ENCODE peak calls at places on chromosomes 2 and 18, in four cellular contexts. W is heart right ventricle; P is CD4-positive, alpha-beta T cell; C is PC-3. U is an unnamed sample.

GRCh38 chr2:190765386-190766173 is 115.0 kb upstream of the GLS start:
- DNase-seq in W (no peak), P (no peak), C (peak), U (no peak)

GRCh38 chr18:22564036-22564435 is 146.3 kb upstream of the CTAGE1 start:
- DNase-seq in W (no peak), P (no peak), C (no peak), U (no peak)

GRCh38 chr2:213068681-213069359 is 82.6 kb downstream of the IKZF2 start:
- DNase-seq in W (no peak), P (no peak), C (no peak), U (no peak)

GRCh38 chr2:135742307-135742838 is 718 bp downstream of the UBXN4 start:
- DNase-seq in W (peak), P (no peak), C (peak), U (peak)

GRCh38 chr2:191152841-191153240 is 2.0 kb upstream of the STAT4 start:
- DNase-seq in W (no peak), P (no peak), C (no peak), U (peak)

GRCh38 chr2:119119999-119120710 is 38.4 kb downstream of the C1QL2 start:
- DNase-seq in W (no peak), P (no peak), C (no peak), U (no peak)

GRCh38 chr2:116891191-116891590 is 923.3 kb upstream of the DDX18 start:
- DNase-seq in W (no peak), P (no peak), C (no peak), U (no peak)

GRCh38 chr2:58131191-58132011 is 84.8 kb downstream of the VRK2 start:
- DNase-seq in W (peak), P (no peak), C (no peak), U (no peak)

GRCh38 chr2:30615926-30616325 is 168.9 kb downstream of the LCLAT1 start:
- DNase-seq in W (no peak), P (no peak), C (no peak), U (no peak)

GRCh38 chr18:32315881-32316280 is 126.0 kb downstream of the MEP1B start:
- DNase-seq in W (no peak), P (no peak), C (no peak), U (no peak)

GRCh38 chr2:153940511-153940910 is 68.8 kb downstream of the GALNT13 start:
- DNase-seq in W (no peak), P (no peak), C (peak), U (no peak)

GRCh38 chr2:44016282-44016681 is 20.5 kb upstream of the LRPPRC start:
- DNase-seq in W (peak), P (peak), C (peak), U (peak)

GRCh38 chr2:27316655-27317412 is 6.1 kb downstream of the MPV17 start:
- DNase-seq in W (peak), P (no peak), C (no peak), U (no peak)

GRCh38 chr2:20393986-20394385 is 43.3 kb upstream of the PUM2 start:
- DNase-seq in W (no peak), P (no peak), C (no peak), U (no peak)

GRCh38 chr18:63292844-63293683 is 26.5 kb downstream of the BCL2 start:
- DNase-seq in W (no peak), P (peak), C (no peak), U (peak)

GRCh38 chr2:241595600-241596140 is 37.1 kb downstream of the BOK start:
- DNase-seq in W (no peak), P (no peak), C (peak), U (no peak)
- TF ChIP-seq CTCF in W (no peak), P (no peak), C (peak), U (no peak)

GRCh38 chr2:134292514-134292913 is 38.6 kb downstream of the MGAT5 start:
- DNase-seq in W (no peak), P (no peak), C (no peak), U (no peak)
- TF ChIP-seq CTCF in W (no peak), P (no peak), C (no peak), U (no peak)

GRCh38 chr18:37445368-37445767 is 120.2 kb downstream of the CELF4 start:
- DNase-seq in W (no peak), P (no peak), C (no peak), U (no peak)
- TF ChIP-seq CTCF in W (no peak), P (no peak), C (no peak), U (no peak)

GRCh38 chr2:157905092-157905491 is 29.0 kb upstream of the ACVR1 start:
- DNase-seq in W (no peak), P (no peak), C (no peak), U (no peak)
- TF ChIP-seq CTCF in W (no peak), P (no peak), C (no peak), U (no peak)

GRCh38 chr2:9422321-9423099 is 818 bp downstream of the ITGB1BP1 start:
- DNase-seq in W (peak), P (peak), C (peak), U (peak)
- TF ChIP-seq CTCF in W (no peak), P (no peak), C (no peak), U (no peak)

DNA sequence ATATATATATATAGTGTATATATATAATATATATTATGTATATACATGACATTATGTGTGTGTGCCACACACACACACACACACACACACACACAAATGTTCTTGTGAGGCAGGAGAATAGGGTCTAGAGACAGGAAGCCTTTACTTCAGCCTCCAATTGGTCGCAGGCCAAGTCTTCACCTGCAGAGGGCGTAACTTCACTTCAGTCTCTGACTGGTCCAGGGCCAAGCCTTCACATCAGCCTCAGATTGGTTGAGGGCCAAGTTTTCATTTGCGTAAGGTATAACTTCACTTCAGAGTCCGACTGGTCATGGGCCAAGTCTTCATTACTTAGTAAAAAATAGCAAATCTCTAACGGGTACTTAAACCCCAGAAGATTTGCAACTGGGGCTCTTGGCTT is 13.2 kb upstream of the SS18 start:
- DNase-seq in W (no peak), P (peak), C (peak), U (peak)
- TF ChIP-seq CTCF in W (no peak), P (no peak), C (peak), U (peak)

DNA sequence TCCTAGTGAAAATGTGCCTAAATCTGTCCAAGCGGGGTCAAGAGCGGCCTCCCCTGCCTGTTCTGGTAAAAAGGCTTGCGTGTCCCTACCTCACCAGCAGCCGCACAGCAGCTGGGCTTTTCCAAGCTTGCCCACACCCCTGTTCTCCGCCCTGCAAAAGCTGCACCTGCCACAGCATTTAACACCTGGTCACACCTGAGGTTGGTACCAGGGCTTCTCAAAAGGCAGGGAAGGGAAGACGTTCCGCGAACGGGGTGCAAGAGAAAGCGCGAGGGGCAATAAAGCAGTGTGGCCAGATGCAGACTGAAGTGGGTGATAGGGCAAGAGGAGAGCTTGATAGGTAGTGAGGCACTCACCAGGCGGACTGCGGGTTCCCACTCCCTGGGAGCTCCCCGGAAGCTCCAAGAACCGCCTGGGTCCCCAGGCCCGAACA is 25.6 kb upstream of the TMEM182 start:
- DNase-seq in W (peak), P (no peak), C (peak), U (no peak)
- TF ChIP-seq CTCF in W (no peak), P (no peak), C (no peak), U (no peak)

GRCh38 chr2:217919204-217919603 is 83.6 kb downstream of the TNS1 start:
- DNase-seq in W (no peak), P (no peak), C (no peak), U (no peak)

GRCh38 chr2:217919781-217920351 is 82.9 kb downstream of the TNS1 start:
- DNase-seq in W (no peak), P (no peak), C (no peak), U (no peak)

GRCh38 chr2:217920879-217921603 is 81.8 kb downstream of the TNS1 start:
- DNase-seq in W (peak), P (no peak), C (no peak), U (no peak)

GRCh38 chr2:217916504-217917254 is 86.1 kb downstream of the TNS1 start:
- DNase-seq in W (no peak), P (no peak), C (no peak), U (no peak)

DNA sequence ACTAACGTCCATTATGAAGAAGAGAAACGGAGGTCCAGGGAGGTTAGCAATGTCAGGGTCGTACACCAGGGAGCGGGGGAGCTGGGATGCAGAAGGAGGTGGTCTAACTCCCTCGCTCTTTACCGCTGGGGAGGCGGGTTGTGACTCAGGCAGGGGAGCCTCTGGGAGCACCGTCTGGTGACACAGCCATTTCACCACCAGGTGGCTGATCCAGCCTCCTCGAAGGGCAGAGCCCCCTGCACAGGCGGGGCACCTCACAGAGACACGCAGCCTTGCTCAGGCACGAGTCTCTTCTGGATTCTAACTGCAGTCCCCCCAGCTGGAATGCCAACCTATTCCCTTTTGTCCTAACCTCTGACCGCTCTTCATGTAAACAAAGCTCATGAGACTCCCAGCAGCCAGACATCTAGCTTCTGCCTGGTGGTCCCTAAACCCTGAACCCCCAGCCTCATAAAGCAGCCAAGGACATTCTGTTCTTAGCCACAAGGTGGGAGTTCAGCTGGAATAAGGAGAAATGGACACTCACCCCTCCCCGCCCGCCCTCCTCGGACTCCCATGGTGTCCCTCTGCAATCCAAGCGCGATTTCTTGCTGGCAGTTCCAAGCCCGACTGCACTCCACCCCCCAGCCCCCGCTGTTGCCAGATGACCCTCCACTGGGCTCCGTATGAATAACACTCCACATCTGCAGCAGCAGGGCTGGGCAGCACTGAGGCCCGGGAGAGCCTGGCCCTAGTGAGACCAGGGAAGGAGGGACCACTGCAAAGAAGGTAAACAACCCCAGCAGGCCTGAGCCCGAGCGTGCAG is 84.4 kb downstream of the TNS1 start:
- DNase-seq in W (no peak), P (no peak), C (peak), U (no peak)
- TF ChIP-seq CTCF in W (peak), P (no peak), C (peak), U (no peak)

DNA sequence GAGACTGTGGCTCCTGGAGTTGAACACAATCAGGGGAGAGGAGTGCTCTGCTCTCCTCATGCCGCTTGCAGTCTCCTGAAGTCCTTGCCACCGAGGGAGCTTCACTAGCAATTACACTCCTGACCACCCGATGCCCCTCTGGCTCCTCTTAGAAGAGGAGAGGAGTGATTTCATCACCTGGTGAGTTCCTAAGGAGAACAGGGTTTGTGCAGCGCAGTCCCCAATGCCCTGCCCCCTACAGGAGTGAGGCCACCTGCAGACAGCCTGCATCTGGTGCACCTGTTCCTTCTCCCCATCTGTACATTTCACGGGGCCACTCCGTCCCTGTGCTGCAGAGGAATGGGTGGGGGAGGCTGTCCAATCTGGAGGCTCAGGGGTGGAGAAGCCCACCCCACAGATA is 267.2 kb downstream of the HRH4 start:
- DNase-seq in W (no peak), P (no peak), C (peak), U (no peak)
- TF ChIP-seq CTCF in W (no peak), P (no peak), C (peak), U (no peak)

GRCh38 chr18:13244135-13244534 is 25.6 kb downstream of the LDLRAD4 start:
- DNase-seq in W (no peak), P (no peak), C (no peak), U (no peak)

GRCh38 chr18:13245481-13246000 is 27.0 kb downstream of the LDLRAD4 start:
- DNase-seq in W (no peak), P (no peak), C (no peak), U (no peak)

GRCh38 chr18:13246121-13246520 is 27.6 kb downstream of the LDLRAD4 start:
- DNase-seq in W (no peak), P (no peak), C (no peak), U (no peak)

GRCh38 chr18:13246591-13246990 is 28.0 kb downstream of the LDLRAD4 start:
- DNase-seq in W (no peak), P (no peak), C (no peak), U (no peak)

GRCh38 chr18:13247506-13247905 is 28.9 kb downstream of the LDLRAD4 start:
- DNase-seq in W (no peak), P (no peak), C (no peak), U (no peak)
- TF ChIP-seq CTCF in W (no peak), P (no peak), C (no peak), U (no peak)

U was measured in activated CD8-positive, alpha-beta T cell treated with anti-CD3 and anti-CD28 coated beads for 36 hours.